ENCODE peak calls at places on chromosomes 4 and X, in nine cellular contexts. B, G, Y, O, K, Q, U, E and W are unnamed samples.

GRCh38 chr4:47525154-47525819 is 40.2 kb downstream of the ATP10D start:
- DNase-seq in O (peak), Y (peak), G (no peak), E (no peak), K (no peak), B (no peak), U (no peak), Q (no peak), W (no peak)

GRCh38 chr4:94457692-94458106 is 6.0 kb downstream of the PDLIM5 start:
- DNase-seq in Y (no peak), E (no peak), K (no peak), Q (no peak), B (no peak), U (no peak), O (no peak), G (no peak), W (no peak)

GRCh38 chrX:97119474-97120109 is 235.9 kb downstream of the RPA4 start:
- DNase-seq in B (no peak), E (no peak), Y (no peak), U (no peak), O (no peak), Q (no peak), G (no peak), K (no peak), W (no peak)

GRCh38 chr4:106746451-106746850 is 289.7 kb downstream of the DKK2 start:
- DNase-seq in Q (no peak), O (peak), Y (no peak), K (no peak), U (no peak), B (no peak), E (no peak), G (no peak), W (no peak)

GRCh38 chr4:107094332-107094731 is 58.2 kb upstream of the DKK2 start:
- DNase-seq in Y (no peak), O (peak), K (peak), U (no peak), B (no peak), E (no peak), Q (no peak), G (no peak), W (no peak)

GRCh38 chr4:85658766-85659439 is 184.0 kb downstream of the ARHGAP24 start:
- DNase-seq in E (no peak), Q (no peak), B (no peak), U (no peak), K (no peak), O (no peak), Y (no peak), G (no peak), W (no peak)

GRCh38 chr4:30718889-30719252 is 1.3 kb upstream of the PCDH7 start:
- DNase-seq in B (no peak), K (no peak), O (no peak), E (no peak), G (no peak), Q (no peak), Y (no peak), U (no peak), W (no peak)

GRCh38 chr4:23759066-23759465 is 130.8 kb downstream of the PPARGC1A start:
- DNase-seq in E (no peak), Y (no peak), G (no peak), U (no peak), B (no peak), Q (no peak), O (no peak), K (no peak), W (no peak)

GRCh38 chr4:89298160-89298559 is 9.4 kb downstream of the GPRIN3 start:
- DNase-seq in E (no peak), K (peak), G (no peak), U (no peak), Q (no peak), Y (no peak), B (no peak), O (no peak), W (no peak)

GRCh38 chrX:18449271-18449670 is 23.9 kb downstream of the CDKL5 start:
- DNase-seq in B (no peak), K (no peak), U (no peak), G (no peak), Y (no peak), Q (no peak), E (no peak), O (peak), W (no peak)

GRCh38 chr4:8871417-8872401 is at the start of gene HMX1:
- DNase-seq in B (no peak), G (no peak), E (no peak), Q (peak), K (no peak), U (no peak), O (no peak), Y (no peak), W (no peak)

GRCh38 chrX:83508526-83509245 is 596 bp downstream of the POU3F4 start:
- DNase-seq in Q (no peak), O (no peak), B (no peak), U (no peak), E (no peak), G (no peak), K (no peak), Y (no peak), W (no peak)

GRCh38 chr4:100414016-100414790 is 103.6 kb downstream of the EMCN start:
- DNase-seq in E (no peak), U (no peak), G (no peak), B (no peak), Y (no peak), K (no peak), Q (no peak), O (peak), W (no peak)

GRCh38 chr4:123024710-123025109 is 102.3 kb upstream of the NUDT6 start:
- DNase-seq in E (no peak), U (no peak), Q (no peak), Y (no peak), K (no peak), B (no peak), G (no peak), O (no peak), W (no peak)

GRCh38 chr4:77697860-77698599 is 92.4 kb downstream of the CXCL13 start:
- DNase-seq in O (peak), U (peak), B (no peak), Y (no peak), E (no peak), Q (no peak), G (no peak), K (peak), W (no peak)

GRCh38 chrX:88135735-88136134 is 611.3 kb upstream of the CPXCR1 start:
- DNase-seq in E (no peak), U (no peak), Q (no peak), B (no peak), Y (no peak), K (no peak), O (peak), G (no peak), W (no peak)

GRCh38 chr4:138405439-138405838 is 163.3 kb upstream of the SLC7A11 start:
- DNase-seq in Y (no peak), B (no peak), U (no peak), E (no peak), K (peak), Q (no peak), O (peak), G (no peak), W (no peak)

GRCh38 chr4:168197926-168198325 is 105.6 kb downstream of the ANXA10 start:
- DNase-seq in O (no peak), G (no peak), B (no peak), Q (no peak), Y (no peak), E (no peak), U (no peak), K (no peak), W (no peak)

GRCh38 chr4:90317785-90318184 is 190.6 kb downstream of the CCSER1 start:
- DNase-seq in K (no peak), U (no peak), Y (no peak), Q (no peak), O (peak), B (no peak), G (no peak), E (no peak), W (no peak)

GRCh38 chr4:85925071-85925470 is 434.8 kb downstream of the MAPK10 start:
- DNase-seq in G (no peak), O (no peak), E (no peak), U (no peak), Y (no peak), Q (no peak), B (no peak), K (no peak), W (no peak)

GRCh38 chr4:183074288-183074990 is 24.6 kb upstream of the WWC2 start:
- DNase-seq in G (no peak), K (no peak), O (no peak), U (no peak), Q (no peak), B (no peak), Y (no peak), E (no peak), W (no peak)

GRCh38 chr4:77927991-77928925 is 65.6 kb downstream of the MRPL1 start:
- DNase-seq in E (no peak), G (no peak), K (no peak), Q (no peak), O (peak), Y (no peak), B (no peak), U (peak), W (no peak)

GRCh38 chr4:108237693-108238092 is 69.0 kb upstream of the LEF1 start:
- DNase-seq in G (no peak), O (no peak), E (no peak), K (no peak), U (no peak), Y (no peak), B (no peak), Q (no peak), W (no peak)

GRCh38 chrX:77749695-77750094 is 36.3 kb downstream of the ATRX start:
- DNase-seq in O (peak), Y (no peak), G (no peak), Q (no peak), U (no peak), K (no peak), B (no peak), E (no peak), W (no peak)

GRCh38 chrX:150502091-150502490 is 66.3 kb upstream of the MTM1 start:
- DNase-seq in Y (no peak), B (no peak), K (no peak), Q (no peak), U (no peak), O (no peak), G (no peak), E (no peak), W (no peak)

GRCh38 chr4:47612116-47613023 is 127.3 kb downstream of the ATP10D start:
- DNase-seq in O (peak), G (no peak), Q (no peak), B (no peak), K (no peak), E (no peak), U (no peak), Y (no peak), W (no peak)

GRCh38 chr4:85147481-85148076 is 181.1 kb upstream of the WDFY3 start:
- DNase-seq in E (no peak), B (no peak), Q (no peak), O (peak), U (peak), K (peak), G (no peak), Y (peak), W (peak)